ENCODE peak calls at places on chromosomes 1 and 21, in six cellular contexts. D is GM12878, Q is A549, I is K562, J is endothelial cell of umbilical vein, C is HepG2. X is an unnamed sample.

GRCh38 chr1:36934061-36934460 is 100.3 kb downstream of the GRIK3 start:
- DNase-seq in D (no peak), Q (no peak), I (no peak), J (no peak), C (no peak), X (no peak)

GRCh38 chr1:87513270-87513669 is 184.6 kb downstream of the LMO4 start:
- DNase-seq in D (no peak), Q (no peak), I (no peak), J (no peak), C (no peak), X (no peak)

GRCh38 chr1:228410015-228410414 is 3.4 kb upstream of the TRIM11 start:
- DNase-seq in D (no peak), Q (no peak), I (no peak), J (no peak), C (peak), X (peak)

GRCh38 chr21:28298251-28298672 is 694.4 kb downstream of the LTN1 start:
- DNase-seq in D (no peak), Q (no peak), I (no peak), J (peak), C (no peak), X (no peak)

GRCh38 chr1:200302893-200303250 is 107.0 kb downstream of the ZNF281 start:
- DNase-seq in D (no peak), Q (no peak), I (no peak), J (peak), C (no peak), X (no peak)

GRCh38 chr1:14866841-14867626 is 268.5 kb downstream of the KAZN start:
- DNase-seq in D (no peak), Q (no peak), I (no peak), J (no peak), C (no peak), X (peak)

GRCh38 chr21:39564200-39564599 is 48.5 kb upstream of the B3GALT5 start:
- DNase-seq in D (no peak), Q (no peak), I (no peak), J (no peak), C (no peak), X (no peak)

GRCh38 chr1:113040041-113040440 is 33.0 kb upstream of the LRIG2 start:
- DNase-seq in D (no peak), Q (no peak), I (peak), J (peak), C (no peak), X (no peak)

GRCh38 chr1:179447489-179447888 is 81.7 kb downstream of the AXDND1 start:
- DNase-seq in D (no peak), Q (no peak), I (peak), J (peak), C (peak), X (peak)

GRCh38 chr1:27144920-27145661 is 9.8 kb downstream of the SLC9A1 start:
- DNase-seq in D (no peak), Q (no peak), I (no peak), J (no peak), C (no peak), X (peak)

GRCh38 chr1:33986389-33987095 is 122.7 kb downstream of the HMGB4 start:
- DNase-seq in D (no peak), Q (no peak), I (no peak), J (no peak), C (no peak), X (no peak)

GRCh38 chr21:41678944-41679343 is 87.9 kb downstream of the RIPK4 start:
- DNase-seq in D (no peak), Q (peak), I (peak), J (peak), C (peak), X (peak)

GRCh38 chr1:52632732-52633290 is at the start of gene SHISAL2A:
- DNase-seq in D (no peak), Q (no peak), I (no peak), J (no peak), C (no peak), X (peak)

GRCh38 chr21:36718951-36719501 is 20.1 kb downstream of the SIM2 start:
- DNase-seq in D (no peak), Q (no peak), I (peak), J (no peak), C (peak), X (no peak)

GRCh38 chr1:69648486-69648885 is 80.8 kb downstream of the LRRC7 start:
- DNase-seq in D (no peak), Q (no peak), I (no peak), J (peak), C (no peak), X (no peak)

GRCh38 chr1:196034080-196034706 is 574.0 kb downstream of the KCNT2 start:
- DNase-seq in D (no peak), Q (no peak), I (peak), J (no peak), C (no peak), X (no peak)

GRCh38 chr1:228349701-228350171 is 56.9 kb downstream of the TRIM11 start:
- DNase-seq in D (no peak), Q (no peak), I (no peak), J (no peak), C (no peak), X (no peak)

GRCh38 chr1:112358061-112358770 is 37.8 kb upstream of the CTTNBP2NL start:
- DNase-seq in D (no peak), Q (no peak), I (no peak), J (no peak), C (no peak), X (no peak)

GRCh38 chr1:157034137-157034800 is 11.3 kb downstream of the ARHGEF11 start:
- DNase-seq in D (no peak), Q (no peak), I (no peak), J (peak), C (peak), X (no peak)

GRCh38 chr1:17010601-17011438 is 908 bp downstream of the ATP13A2 start:
- DNase-seq in D (no peak), Q (no peak), I (peak), J (peak), C (no peak), X (peak)

GRCh38 chr1:169931795-169932195 is 38.1 kb upstream of the SCYL3 start:
- DNase-seq in D (no peak), Q (no peak), I (no peak), J (no peak), C (no peak), X (no peak)

GRCh38 chr1:114040273-114041043 is 61.2 kb downstream of the OLFML3 start:
- DNase-seq in D (no peak), Q (no peak), I (no peak), J (no peak), C (no peak), X (peak)

GRCh38 chr1:197200468-197200899 is 54.0 kb upstream of the ASPM start:
- DNase-seq in D (no peak), Q (no peak), I (peak), J (peak), C (no peak), X (peak)

GRCh38 chr1:111851552-111851951 is 95.9 kb downstream of the DDX20 start:
- DNase-seq in D (no peak), Q (no peak), I (no peak), J (no peak), C (no peak), X (no peak)

GRCh38 chr1:236023926-236024565 is 40.8 kb downstream of the NID1 start:
- DNase-seq in D (no peak), Q (no peak), I (no peak), J (no peak), C (no peak), X (no peak)

GRCh38 chr1:214859647-214860046 is 222.9 kb upstream of the KCNK2 start:
- DNase-seq in D (no peak), Q (no peak), I (peak), J (no peak), C (no peak), X (no peak)

GRCh38 chr1:207713529-207713928 is 38.3 kb upstream of the CD46 start:
- DNase-seq in D (no peak), Q (no peak), I (peak), J (no peak), C (no peak), X (no peak)

GRCh38 chr1:109239580-109240068 is 9.7 kb upstream of the CELSR2 start:
- DNase-seq in D (no peak), Q (peak), I (peak), J (peak), C (peak), X (peak)

GRCh38 chr1:55047611-55048010 is 8.3 kb downstream of the PCSK9 start:
- DNase-seq in D (no peak), Q (no peak), I (no peak), J (no peak), C (no peak), X (no peak)
- TF ChIP-seq MYC in D (no peak), Q (no peak), I (no peak), J (no peak), C (no peak), X (no peak)

GRCh38 chr1:32172621-32173245 is 6.7 kb upstream of the TXLNA start:
- DNase-seq in D (no peak), Q (no peak), I (no peak), J (peak), C (no peak), X (no peak)
- TF ChIP-seq MAX in D (no peak), Q (no peak), I (no peak), J (no peak), C (no peak), X (no peak)

DNA sequence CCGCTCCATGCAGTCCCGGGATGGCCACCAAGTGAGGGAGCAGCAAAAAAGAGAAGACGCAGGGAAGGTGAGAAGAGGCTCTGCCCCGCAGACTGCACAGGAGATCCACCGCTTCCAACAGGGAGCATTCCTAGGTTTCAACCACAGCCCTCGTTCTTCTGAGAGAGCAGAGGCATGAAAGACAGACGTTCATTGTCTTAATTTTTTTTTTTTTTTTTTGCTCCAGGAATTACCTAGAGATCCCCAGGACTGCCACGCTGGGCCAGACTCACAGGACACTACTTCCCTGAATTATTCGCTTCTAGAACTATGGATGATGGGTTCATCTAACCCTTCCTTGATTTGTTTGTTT is 33.2 kb upstream of the VASH2 start:
- DNase-seq in D (no peak), Q (no peak), I (no peak), J (no peak), C (no peak), X (no peak)
- TF ChIP-seq MYC in D (no peak), Q (no peak), I (no peak), J (no peak), C (no peak), X (no peak)

DNA sequence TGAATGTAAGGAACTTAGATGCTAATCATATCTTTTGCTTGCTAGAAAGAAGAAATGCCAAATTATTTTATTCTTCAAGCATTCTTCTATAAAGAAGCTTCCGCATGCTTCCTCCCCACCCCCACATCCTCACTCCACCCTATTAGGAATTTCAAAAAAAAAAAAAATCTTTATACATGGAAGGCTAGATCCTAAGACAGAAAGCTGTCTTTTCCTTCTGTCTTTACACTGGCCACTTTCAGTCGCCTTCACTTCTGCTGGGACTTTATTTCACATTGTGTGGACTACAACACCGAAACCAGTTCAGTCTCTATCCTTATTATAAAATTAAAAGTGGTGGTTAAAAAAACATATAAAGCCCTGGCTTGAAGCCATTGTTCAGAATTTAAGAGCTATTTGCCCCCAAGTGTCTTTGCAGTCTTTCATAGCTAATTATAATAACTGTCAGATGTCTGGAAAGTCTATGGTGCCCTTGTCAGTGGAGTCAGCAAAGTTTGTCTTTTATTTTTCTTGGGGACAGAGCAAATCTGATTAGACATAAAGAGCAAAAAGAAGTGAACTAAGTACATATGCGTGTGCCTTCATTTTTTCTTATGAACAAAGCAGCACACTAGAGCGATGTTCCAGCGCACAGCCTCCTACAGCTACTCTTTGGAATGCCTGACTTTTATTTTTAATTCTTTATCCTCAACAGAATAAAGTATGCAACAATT is 297.7 kb downstream of the PTPRC start:
- DNase-seq in D (no peak), Q (no peak), I (no peak), J (peak), C (no peak), X (peak)
- TF ChIP-seq MAX in D (no peak), Q (no peak), I (no peak), J (no peak), C (no peak), X (no peak)

DNA sequence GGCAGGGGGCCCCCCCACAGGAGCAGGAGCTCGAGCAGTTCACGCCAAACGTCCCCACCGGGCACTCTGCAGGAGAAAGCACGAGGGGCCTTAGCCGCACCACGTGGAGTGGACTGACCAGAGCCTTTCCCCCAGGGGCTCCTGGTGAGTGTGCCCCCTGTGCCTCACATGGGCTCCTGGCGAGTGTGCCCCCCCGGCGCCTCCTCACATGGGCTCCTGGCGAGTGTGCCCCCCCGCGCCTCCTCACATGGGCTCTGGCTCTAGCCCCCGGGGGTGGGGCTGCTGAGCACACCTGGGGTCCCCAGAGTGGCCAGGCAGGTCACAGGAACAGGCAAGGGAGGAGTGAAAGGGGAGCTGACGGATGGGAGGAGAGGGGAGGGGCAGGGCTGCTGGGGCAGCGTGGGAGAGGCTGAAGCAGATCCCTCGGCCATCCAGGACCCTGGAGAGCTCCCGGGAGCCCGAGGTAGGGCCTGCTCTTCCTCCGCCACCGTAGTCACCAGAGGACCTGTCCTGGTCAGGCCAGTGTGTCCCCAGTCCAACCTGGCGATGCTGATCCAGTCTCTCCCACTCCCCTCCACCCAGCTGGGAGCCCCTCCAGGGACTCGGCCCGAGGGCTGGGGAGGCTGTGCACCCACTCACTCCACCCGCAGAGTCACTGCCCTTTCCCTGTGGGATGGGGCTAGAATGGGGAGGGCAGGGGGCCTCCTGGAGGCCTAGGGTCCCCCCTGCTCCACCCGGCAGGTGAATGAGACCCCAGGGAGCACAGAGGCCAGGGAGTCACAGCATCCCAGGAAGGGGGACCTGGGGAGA is 47.6 kb downstream of the ARHGEF16 start:
- DNase-seq in D (no peak), Q (peak), I (peak), J (peak), C (peak), X (peak)
- TF ChIP-seq MYC in D (no peak), Q (no peak), I (no peak), J (no peak), C (no peak), X (no peak)

DNA sequence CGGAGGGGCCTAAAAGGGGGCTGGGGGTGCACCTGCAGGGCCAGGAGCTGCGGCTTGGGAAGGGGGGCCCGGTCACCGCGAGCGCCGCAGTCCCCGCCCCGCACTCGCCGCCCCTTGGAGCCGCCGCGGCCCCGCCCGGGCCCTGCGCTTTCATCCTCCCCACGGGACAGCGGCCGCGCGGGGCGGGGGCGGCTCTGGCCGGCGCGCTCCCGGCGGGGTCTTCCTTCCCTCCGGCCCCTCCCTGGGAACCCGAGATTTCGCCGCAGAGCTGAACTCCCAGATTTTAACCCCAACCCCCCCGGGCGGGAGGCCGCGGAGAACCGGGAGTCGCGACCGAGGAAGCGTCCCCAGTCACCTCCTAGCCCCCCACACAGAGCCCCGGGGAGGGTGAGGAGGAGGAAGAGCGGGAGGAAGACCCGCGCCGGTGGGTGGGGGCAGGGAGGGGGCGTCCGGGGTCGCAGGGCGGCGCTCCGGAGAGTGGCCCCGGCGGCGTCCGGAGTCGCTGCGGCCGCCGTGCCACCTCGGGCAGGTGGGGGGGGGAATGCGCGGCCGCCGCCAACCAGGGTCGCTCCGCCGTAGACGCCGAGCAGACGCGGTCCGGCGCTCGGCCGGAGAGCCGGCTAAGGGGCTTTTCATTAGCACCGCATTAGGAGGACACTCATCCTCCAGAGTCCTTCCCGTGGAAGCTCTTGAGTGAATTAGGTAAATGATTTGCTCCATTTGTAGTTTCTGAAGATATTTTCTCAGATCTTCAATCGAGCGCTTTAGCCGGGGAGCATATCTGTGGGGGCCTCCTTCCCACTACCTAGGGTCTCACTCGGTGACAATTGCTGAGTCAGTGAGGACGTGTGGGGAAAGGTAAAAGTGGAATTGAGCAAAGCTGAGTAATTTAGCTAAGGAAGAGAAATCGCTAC is 31.6 kb upstream of the NFIA start:
- DNase-seq in D (no peak), Q (peak), I (peak), J (peak), C (no peak), X (no peak)
- TF ChIP-seq MAX in D (no peak), Q (no peak), I (no peak), J (no peak), C (no peak), X (no peak)

GRCh38 chr1:246971322-246971721 is 36.5 kb downstream of the ZNF695 start:
- DNase-seq in D (no peak), Q (no peak), I (peak), J (peak), C (peak), X (peak)
- TF ChIP-seq MYC in D (no peak), Q (no peak), I (no peak), J (no peak), C (no peak), X (no peak)

GRCh38 chr1:1415751-1416150 is 5.3 kb downstream of the ANKRD65 start:
- DNase-seq in D (no peak), Q (no peak), I (no peak), J (no peak), C (no peak), X (no peak)
- TF ChIP-seq MAX in D (no peak), Q (no peak), I (no peak), J (no peak), C (no peak), X (no peak)

GRCh38 chr1:72322910-72323309 is 40.6 kb upstream of the NEGR1 start:
- DNase-seq in D (no peak), Q (no peak), I (no peak), J (no peak), C (no peak), X (no peak)

DNA sequence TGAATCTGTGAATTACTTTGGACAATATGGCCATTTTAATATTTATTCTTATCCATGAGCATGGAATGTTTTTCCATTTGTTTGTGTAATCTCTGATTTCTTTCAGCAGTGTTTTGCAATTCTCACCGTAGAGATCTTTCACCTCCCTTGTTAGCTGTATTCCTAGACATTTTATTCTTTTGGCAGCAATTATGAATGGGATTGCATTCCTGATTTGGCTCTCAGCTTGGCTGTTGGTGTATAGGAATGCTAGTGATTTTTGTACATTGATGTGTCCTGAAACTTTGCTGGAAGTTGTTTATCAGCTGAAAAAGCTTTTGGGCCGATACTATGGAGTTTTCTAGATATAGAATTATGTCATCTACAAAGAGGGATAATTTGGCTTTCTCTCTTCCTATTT is 44.2 kb upstream of the NEGR1 start:
- DNase-seq in D (no peak), Q (no peak), I (no peak), J (no peak), C (no peak), X (no peak)
- TF ChIP-seq MYC in D (no peak), Q (no peak), I (no peak), J (no peak), C (no peak), X (no peak)